ENCODE peak calls at places on chromosome 3, in nine cellular contexts. E is A549; B is NCI-H226; M is activated T-cell treated with anti-CD3 and anti-CD28 coated beads for 1 hour; K is HFF-Myc; S is activated CD4-positive, alpha-beta T cell treated with anti-CD3 and anti-CD28 coated beads for 1 hour; Z is AG10803; W is HepG2; P is activated naive CD8-positive, alpha-beta T cell treated with anti-CD3 and anti-CD28 coated beads, Interleukin-2, amount 10 ng/mL, durations not matched to agents 7 days and 5 days. C is an unnamed sample.

GRCh38 chr3:127458698-127459097 is 131.8 kb downstream of the TPRA1 start:
- DNase-seq in E (no peak), B (no peak), M (no peak), K (no peak), S (no peak), Z (no peak), W (no peak), P (peak; percentile 55), C (no peak)

GRCh38 chr3:87248831-87249230 is 21.7 kb downstream of the CHMP2B start:
- DNase-seq in E (no peak), B (no peak), M (no peak), K (no peak), S (no peak), Z (no peak), W (no peak), P (no peak), C (no peak)

GRCh38 chr3:151203053-151203420 is at the start of gene GPR171:
- DNase-seq in E (no peak), B (no peak), M (peak; percentile 39), K (no peak), S (peak; percentile 50), Z (no peak), W (no peak), P (peak; percentile 59), C (peak; percentile 58)

GRCh38 chr3:126180477-126181397 is at the start of gene ALDH1L1:
- DNase-seq in E (no peak), B (peak; percentile 17), M (no peak), K (no peak), S (no peak), Z (peak; percentile 3), W (peak; percentile 69), P (no peak), C (no peak)

GRCh38 chr3:16290007-16290826 is 25.2 kb downstream of the OXNAD1 start:
- DNase-seq in E (peak; percentile 27), B (no peak), M (peak; percentile 46), K (no peak), S (no peak), Z (peak; percentile 64), W (peak; percentile 37), P (no peak), C (peak; percentile 46)

GRCh38 chr3:155110996-155111901 is 31.1 kb downstream of the MME start:
- DNase-seq in E (no peak), B (no peak), M (no peak), K (no peak), S (no peak), Z (no peak), W (no peak), P (no peak), C (peak; percentile 22)

GRCh38 chr3:20173844-20174410 is 12.1 kb downstream of the SGO1 start:
- DNase-seq in E (no peak), B (no peak), M (no peak), K (no peak), S (no peak), Z (no peak), W (no peak), P (no peak), C (peak; percentile 5)

GRCh38 chr3:124512881-124513609 is 217.2 kb upstream of the UMPS start:
- DNase-seq in E (peak; percentile 18), B (no peak), M (no peak), K (no peak), S (no peak), Z (no peak), W (peak; percentile 61), P (no peak), C (no peak)

GRCh38 chr3:168407381-168407780 is 311.7 kb upstream of the GOLIM4 start:
- DNase-seq in E (no peak), B (no peak), M (no peak), K (no peak), S (no peak), Z (no peak), W (no peak), P (no peak), C (no peak)

GRCh38 chr3:39127907-39128303 is 20.4 kb downstream of the TTC21A start:
- DNase-seq in E (no peak), B (no peak), M (no peak), K (no peak), S (no peak), Z (no peak), W (no peak), P (no peak), C (no peak)

GRCh38 chr3:112378989-112379692 is 46.2 kb downstream of the CD200 start:
- DNase-seq in E (no peak), B (peak; percentile 94), M (no peak), K (no peak), S (no peak), Z (peak; percentile 57), W (no peak), P (no peak), C (no peak)

GRCh38 chr3:156109989-156110388 is 10.4 kb upstream of the KCNAB1 start:
- DNase-seq in E (no peak), B (no peak), M (no peak), K (no peak), S (no peak), Z (no peak), W (no peak), P (no peak), C (no peak)

GRCh38 chr3:39323454-39323853 is 6.1 kb upstream of the CCR8 start:
- DNase-seq in E (no peak), B (no peak), M (no peak), K (no peak), S (no peak), Z (no peak), W (no peak), P (no peak), C (no peak)

GRCh38 chr3:125585595-125586223 is 9.6 kb downstream of the OSBPL11 start:
- DNase-seq in E (peak; percentile 43), B (peak; percentile 41), M (no peak), K (peak; percentile 79), S (peak; percentile 18), Z (peak; percentile 75), W (peak; percentile 56), P (no peak), C (peak; percentile 70)

GRCh38 chr3:7667774-7668173 is 806.9 kb downstream of the GRM7 start:
- DNase-seq in E (no peak), B (no peak), M (no peak), K (no peak), S (no peak), Z (no peak), W (no peak), P (no peak), C (no peak)

GRCh38 chr3:132660056-132660744 is at the start of gene UBA5:
- DNase-seq in E (peak; percentile 56), B (peak; percentile 21), M (peak; percentile 45), K (peak; percentile 16), S (peak; percentile 49), Z (peak; percentile 63), W (peak; percentile 32), P (peak; percentile 80), C (peak; percentile 58)

GRCh38 chr3:53754325-53754724 is 91.9 kb downstream of the CHDH start:
- DNase-seq in E (no peak), B (no peak), M (no peak), K (no peak), S (no peak), Z (no peak), W (no peak), P (no peak), C (no peak)

GRCh38 chr3:126983276-126983652 is 349 bp downstream of the PLXNA1 start:
- DNase-seq in E (no peak), B (no peak), M (no peak), K (no peak), S (no peak), Z (no peak), W (no peak), P (no peak), C (no peak)

GRCh38 chr3:13378155-13378554 is 42.0 kb downstream of the NUP210 start:
- DNase-seq in E (no peak), B (no peak), M (no peak), K (no peak), S (no peak), Z (peak; percentile 27), W (no peak), P (no peak), C (no peak)

GRCh38 chr3:15768421-15769255 is 29.1 kb downstream of the ANKRD28 start:
- DNase-seq in E (peak; percentile 93), B (peak; percentile 94), M (no peak), K (peak; percentile 87), S (no peak), Z (peak; percentile 97), W (peak; percentile 83), P (no peak), C (peak; percentile 12)

C was measured in small intestine.